ENCODE peak calls at places on chromosome 16, in seven cellular contexts. I is effector CD4-positive, alpha-beta T cell; O is CD8-positive, alpha-beta memory T cell; L is NCI-H2081; V is HCT116; T is GM04503; S is cardiac muscle cell. Z is an unnamed sample.

GRCh38 chr16:64253525-64253924 is 868.3 kb downstream of the CDH11 start:
- DNase-seq in I (no peak), O (no peak), L (no peak), V (no peak), T (no peak), S (no peak), Z (no peak)

GRCh38 chr16:8173111-8173644 is 417.1 kb downstream of the TMEM114 start:
- DNase-seq in I (no peak), O (no peak), L (peak), V (peak), T (peak), S (peak), Z (no peak)

GRCh38 chr16:1909661-1910231 is 8.5 kb downstream of the HS3ST6 start:
- DNase-seq in I (no peak), O (no peak), L (no peak), V (no peak), T (no peak), S (no peak), Z (no peak)

GRCh38 chr16:24683847-24684493 is 45.5 kb upstream of the TNRC6A start:
- DNase-seq in I (no peak), O (no peak), L (no peak), V (no peak), T (no peak), S (no peak), Z (no peak)

GRCh38 chr16:2968368-2968737 is 795 bp upstream of the PAQR4 start:
- DNase-seq in I (no peak), O (no peak), L (no peak), V (peak), T (no peak), S (no peak), Z (no peak)

GRCh38 chr16:12321363-12321762 is 344.8 kb downstream of the SNX29 start:
- DNase-seq in I (no peak), O (no peak), L (no peak), V (no peak), T (no peak), S (peak), Z (no peak)

GRCh38 chr16:22296225-22297113 is 740 bp upstream of the POLR3E start:
- DNase-seq in I (no peak), O (no peak), L (peak), V (no peak), T (no peak), S (no peak), Z (no peak)

GRCh38 chr16:24971718-24972117 is 43.5 kb downstream of the ARHGAP17 start:
- DNase-seq in I (no peak), O (no peak), L (no peak), V (no peak), T (no peak), S (peak), Z (no peak)

GRCh38 chr16:53022374-53022773 is 30.3 kb downstream of the CHD9NB start:
- DNase-seq in I (no peak), O (no peak), L (peak), V (peak), T (no peak), S (peak), Z (no peak)

GRCh38 chr16:47858333-47859067 is 297.3 kb downstream of the ABCC12 start:
- DNase-seq in I (no peak), O (no peak), L (no peak), V (no peak), T (no peak), S (no peak), Z (no peak)

GRCh38 chr16:72236866-72237265 is 64.9 kb upstream of the PMFBP1 start:
- DNase-seq in I (no peak), O (no peak), L (no peak), V (no peak), T (no peak), S (no peak), Z (no peak)

GRCh38 chr16:86026136-86026905 is 127.4 kb downstream of the IRF8 start:
- DNase-seq in I (no peak), O (no peak), L (no peak), V (no peak), T (no peak), S (no peak), Z (no peak)

GRCh38 chr16:50354082-50354481 is 14.7 kb downstream of the BRD7 start:
- DNase-seq in I (no peak), O (no peak), L (no peak), V (no peak), T (no peak), S (no peak), Z (no peak)